ENCODE peak calls at places on chromosomes 2 and 18, in six cellular contexts. Y is heart left ventricle, G is IMR-90, L is HCT116, X is body of pancreas, C is breast epithelium. H is an unnamed sample.

GRCh38 chr2:34162236-34162635 is 563.1 kb upstream of the FAM98A start:
- DNase-seq in C (no peak), Y (no peak), G (no peak), X (no peak), L (no peak), H (no peak)

GRCh38 chr2:188811522-188811921 is 162.7 kb upstream of the COL3A1 start:
- DNase-seq in C (no peak), G (peak), L (no peak), Y (no peak), X (no peak), H (no peak)

GRCh38 chr2:146324954-146325353 is 1519.9 kb upstream of the ACVR2A start:
- DNase-seq in X (no peak), Y (no peak), L (no peak), G (peak), C (no peak), H (no peak)

GRCh38 chr2:99031481-99031880 is 95.5 kb upstream of the CRACDL start:
- DNase-seq in Y (no peak), L (no peak), C (no peak), X (no peak), G (no peak), H (no peak)

GRCh38 chr2:70104231-70105111 is 17.2 kb downstream of the PCBP1 start:
- DNase-seq in G (peak), Y (peak), C (no peak), L (no peak), X (peak), H (peak)

GRCh38 chr2:174247474-174248186 is 702 bp downstream of the OLA1 start:
- DNase-seq in C (no peak), G (peak), Y (no peak), L (no peak), X (no peak), H (peak)

GRCh38 chr18:11521853-11522252 is 87.5 kb upstream of the SLC35G4 start:
- DNase-seq in X (no peak), Y (no peak), G (no peak), L (no peak), C (no peak), H (no peak)

GRCh38 chr2:45353879-45354278 is 257.2 kb downstream of the SRBD1 start:
- DNase-seq in L (no peak), X (no peak), C (no peak), Y (no peak), G (peak), H (no peak)

DNA sequence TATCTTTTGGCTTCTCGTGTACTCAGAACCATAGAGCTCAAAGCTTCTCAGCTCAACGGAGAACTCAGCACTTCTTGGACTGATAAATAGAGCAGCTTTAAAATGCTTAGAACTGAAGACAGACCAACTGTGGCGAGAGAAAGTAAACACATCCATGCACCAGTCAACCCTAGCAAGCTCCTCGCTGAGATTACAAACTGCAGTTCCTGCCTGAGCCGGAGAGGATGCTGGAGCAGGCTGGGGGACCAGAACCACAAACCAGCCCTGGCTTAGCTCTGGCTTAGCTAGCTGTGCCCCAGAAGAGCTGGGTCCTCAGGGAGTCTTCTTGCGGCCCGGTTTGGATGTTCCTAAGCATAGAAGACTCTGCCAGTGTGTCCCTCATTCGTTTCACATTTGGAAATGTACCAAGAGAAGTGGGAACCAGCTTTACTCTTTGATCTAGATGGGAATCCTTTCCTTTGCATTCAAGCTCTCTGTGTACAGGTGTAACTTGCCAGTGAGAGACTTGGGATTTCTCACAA is 5.6 kb downstream of the PAX8 start:
- DNase-seq in C (no peak), L (no peak), X (no peak), Y (no peak), G (peak), H (no peak)
- H3K4me3 ChIP-seq in C (no peak), L (no peak), X (no peak), Y (no peak), G (no peak), H (no peak)

GRCh38 chr18:31498450-31499156 is 626 bp downstream of the DSG2 start:
- DNase-seq in Y (no peak), C (no peak), X (peak), L (no peak), G (no peak), H (peak)
- TF ChIP-seq POLR2A in Y (no peak), C (no peak), X (no peak), L (no peak), G (no peak), H (no peak)

GRCh38 chr2:54787270-54787669 is 63.8 kb downstream of the EML6 start:
- DNase-seq in C (no peak), X (no peak), Y (no peak), L (no peak), G (no peak), H (no peak)

GRCh38 chr2:54787760-54788366 is 64.4 kb downstream of the EML6 start:
- DNase-seq in X (no peak), Y (no peak), L (no peak), G (no peak), C (no peak), H (no peak)

DNA sequence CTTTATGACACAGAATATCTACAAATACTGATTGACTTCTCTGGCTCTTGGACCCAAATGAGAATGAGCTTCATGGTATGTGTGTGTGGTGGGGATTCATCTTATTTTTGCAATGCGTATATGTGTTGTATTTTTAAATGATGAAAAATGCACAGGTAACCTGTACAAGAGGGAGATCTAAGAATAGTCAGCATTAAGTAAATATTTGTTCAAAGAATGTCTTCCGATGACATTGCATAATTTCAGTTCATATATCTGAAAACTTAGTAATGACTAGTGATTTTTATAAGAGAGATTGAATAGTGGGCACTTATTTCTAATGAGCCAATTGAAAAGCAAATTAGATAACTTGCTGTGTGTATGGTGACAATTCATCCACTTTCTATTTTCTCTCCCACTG is 66.4 kb downstream of the EML6 start:
- DNase-seq in G (no peak), X (no peak), Y (no peak), L (no peak), C (no peak), H (no peak)
- H3K4me3 ChIP-seq in G (no peak), X (no peak), Y (no peak), L (no peak), C (no peak), H (no peak)

GRCh38 chr18:55964171-55964570 is 376.2 kb upstream of the TCF4 start:
- DNase-seq in X (no peak), G (no peak), L (no peak), C (no peak), Y (no peak), H (no peak)
- TF ChIP-seq POLR2A in X (no peak), G (no peak), L (no peak), C (no peak), Y (no peak), H (no peak)